ENCODE peak calls at places on chromosomes 2 and 18, in seven cellular contexts. One of them, this sample, is unnamed.

GRCh38 chr2:141611981-141612380 is 518.8 kb downstream of the LRP1B start:
- DNase-seq in HCT116: no peak
- DNase-seq in HepG2: no peak
- DNase-seq in K562: no peak
- DNase-seq in SK-N-SH: no peak
- DNase-seq in GM12878: no peak
- DNase-seq in H1: no peak
- DNase-seq in this sample: no peak

GRCh38 chr18:415627-416612 is 84.6 kb downstream of the COLEC12 start:
- DNase-seq in HCT116: no peak
- DNase-seq in HepG2: no peak
- DNase-seq in K562: no peak
- DNase-seq in SK-N-SH: no peak
- DNase-seq in GM12878: no peak
- DNase-seq in H1: no peak
- DNase-seq in this sample: no peak

GRCh38 chr2:45776160-45776955 is 124.9 kb downstream of the PRKCE start:
- DNase-seq in HCT116: no peak
- DNase-seq in HepG2: no peak
- DNase-seq in K562: no peak
- DNase-seq in SK-N-SH: no peak
- DNase-seq in GM12878: no peak
- DNase-seq in H1: no peak
- DNase-seq in this sample: no peak

GRCh38 chr2:74162951-74163350 is 15.2 kb upstream of the BOLA3 start:
- DNase-seq in HCT116: no peak
- DNase-seq in HepG2: no peak
- DNase-seq in K562: no peak
- DNase-seq in SK-N-SH: no peak
- DNase-seq in GM12878: no peak
- DNase-seq in H1: no peak
- DNase-seq in this sample: no peak

GRCh38 chr2:141534671-141535359 is 596.0 kb downstream of the LRP1B start:
- DNase-seq in HCT116: no peak
- DNase-seq in HepG2: no peak
- DNase-seq in K562: no peak
- DNase-seq in SK-N-SH: no peak
- DNase-seq in GM12878: no peak
- DNase-seq in H1: no peak
- DNase-seq in this sample: no peak

GRCh38 chr2:172970660-172971059 is 105.0 kb upstream of the MAP3K20 start:
- DNase-seq in HCT116: no peak
- DNase-seq in HepG2: no peak
- DNase-seq in K562: no peak
- DNase-seq in SK-N-SH: no peak
- DNase-seq in GM12878: no peak
- DNase-seq in H1: no peak
- DNase-seq in this sample: no peak

GRCh38 chr2:8491296-8492048 is 190.4 kb upstream of the ID2 start:
- DNase-seq in HCT116: no peak
- DNase-seq in HepG2: no peak
- DNase-seq in K562: no peak
- DNase-seq in SK-N-SH: no peak
- DNase-seq in GM12878: no peak
- DNase-seq in H1: no peak
- DNase-seq in this sample: no peak

GRCh38 chr2:232587527-232587926 is 37.0 kb downstream of the EIF4E2 start:
- DNase-seq in HCT116: no peak
- DNase-seq in HepG2: no peak
- DNase-seq in K562: no peak
- DNase-seq in SK-N-SH: no peak
- DNase-seq in GM12878: no peak
- DNase-seq in H1: no peak
- DNase-seq in this sample: no peak

GRCh38 chr2:157257312-157258252 is at the start of gene GALNT5:
- DNase-seq in HCT116: no peak
- DNase-seq in HepG2: no peak
- DNase-seq in K562: peak; percentile 52
- DNase-seq in SK-N-SH: no peak
- DNase-seq in GM12878: no peak
- DNase-seq in H1: no peak
- DNase-seq in this sample: no peak

GRCh38 chr18:22902093-22902492 is 31.0 kb upstream of the RBBP8 start:
- DNase-seq in HCT116: no peak
- DNase-seq in HepG2: no peak
- DNase-seq in K562: no peak
- DNase-seq in SK-N-SH: no peak
- DNase-seq in GM12878: no peak
- DNase-seq in H1: no peak
- DNase-seq in this sample: no peak

GRCh38 chr2:20584045-20584636 is 66.8 kb downstream of the HS1BP3 start:
- DNase-seq in HCT116: peak; percentile 49
- DNase-seq in HepG2: no peak
- DNase-seq in K562: no peak
- DNase-seq in SK-N-SH: no peak
- DNase-seq in GM12878: no peak
- DNase-seq in H1: no peak
- DNase-seq in this sample: no peak

GRCh38 chr2:230908595-230909191 is 16.3 kb downstream of the GPR55 start:
- DNase-seq in HCT116: peak; percentile 70
- DNase-seq in HepG2: peak; percentile 59
- DNase-seq in K562: peak; percentile 76
- DNase-seq in SK-N-SH: no peak
- DNase-seq in GM12878: no peak
- DNase-seq in H1: no peak
- DNase-seq in this sample: no peak

GRCh38 chr2:205732314-205732713 is 50.0 kb downstream of the NRP2 start:
- DNase-seq in HCT116: no peak
- DNase-seq in HepG2: no peak
- DNase-seq in K562: no peak
- DNase-seq in SK-N-SH: no peak
- DNase-seq in GM12878: no peak
- DNase-seq in H1: no peak
- DNase-seq in this sample: no peak
- TF ChIP-seq SIN3A in HCT116: no peak
- TF ChIP-seq SIN3A in HepG2: no peak
- TF ChIP-seq SIN3A in K562: no peak
- TF ChIP-seq SIN3A in SK-N-SH: no peak
- TF ChIP-seq SIN3A in GM12878: no peak
- TF ChIP-seq SIN3A in H1: no peak
- TF ChIP-seq SIN3A in this sample: no peak

GRCh38 chr2:18625563-18625962 is 36.2 kb upstream of the NT5C1B start:
- DNase-seq in HCT116: no peak
- DNase-seq in HepG2: no peak
- DNase-seq in K562: no peak
- DNase-seq in SK-N-SH: no peak
- DNase-seq in GM12878: no peak
- DNase-seq in H1: no peak
- DNase-seq in this sample: no peak

GRCh38 chr2:18630101-18630500 is 40.7 kb upstream of the NT5C1B start:
- DNase-seq in HCT116: no peak
- DNase-seq in HepG2: no peak
- DNase-seq in K562: no peak
- DNase-seq in SK-N-SH: no peak
- DNase-seq in GM12878: no peak
- DNase-seq in H1: no peak
- DNase-seq in this sample: no peak

GRCh38 chr2:18623782-18624181 is 34.4 kb upstream of the NT5C1B start:
- DNase-seq in HCT116: no peak
- DNase-seq in HepG2: no peak
- DNase-seq in K562: no peak
- DNase-seq in SK-N-SH: no peak
- DNase-seq in GM12878: no peak
- DNase-seq in H1: no peak
- DNase-seq in this sample: no peak

GRCh38 chr2:18626256-18626668 is 36.9 kb upstream of the NT5C1B start:
- DNase-seq in HCT116: no peak
- DNase-seq in HepG2: no peak
- DNase-seq in K562: no peak
- DNase-seq in SK-N-SH: no peak
- DNase-seq in GM12878: no peak
- DNase-seq in H1: no peak
- DNase-seq in this sample: no peak

GRCh38 chr2:18626958-18627650 is 37.7 kb upstream of the NT5C1B start:
- DNase-seq in HCT116: no peak
- DNase-seq in HepG2: no peak
- DNase-seq in K562: no peak
- DNase-seq in SK-N-SH: no peak
- DNase-seq in GM12878: no peak
- DNase-seq in H1: no peak
- DNase-seq in this sample: no peak
- TF ChIP-seq SIN3A in HCT116: no peak
- TF ChIP-seq SIN3A in HepG2: no peak
- TF ChIP-seq SIN3A in K562: no peak
- TF ChIP-seq SIN3A in SK-N-SH: no peak
- TF ChIP-seq SIN3A in GM12878: no peak
- TF ChIP-seq SIN3A in H1: no peak
- TF ChIP-seq SIN3A in this sample: no peak

DNA sequence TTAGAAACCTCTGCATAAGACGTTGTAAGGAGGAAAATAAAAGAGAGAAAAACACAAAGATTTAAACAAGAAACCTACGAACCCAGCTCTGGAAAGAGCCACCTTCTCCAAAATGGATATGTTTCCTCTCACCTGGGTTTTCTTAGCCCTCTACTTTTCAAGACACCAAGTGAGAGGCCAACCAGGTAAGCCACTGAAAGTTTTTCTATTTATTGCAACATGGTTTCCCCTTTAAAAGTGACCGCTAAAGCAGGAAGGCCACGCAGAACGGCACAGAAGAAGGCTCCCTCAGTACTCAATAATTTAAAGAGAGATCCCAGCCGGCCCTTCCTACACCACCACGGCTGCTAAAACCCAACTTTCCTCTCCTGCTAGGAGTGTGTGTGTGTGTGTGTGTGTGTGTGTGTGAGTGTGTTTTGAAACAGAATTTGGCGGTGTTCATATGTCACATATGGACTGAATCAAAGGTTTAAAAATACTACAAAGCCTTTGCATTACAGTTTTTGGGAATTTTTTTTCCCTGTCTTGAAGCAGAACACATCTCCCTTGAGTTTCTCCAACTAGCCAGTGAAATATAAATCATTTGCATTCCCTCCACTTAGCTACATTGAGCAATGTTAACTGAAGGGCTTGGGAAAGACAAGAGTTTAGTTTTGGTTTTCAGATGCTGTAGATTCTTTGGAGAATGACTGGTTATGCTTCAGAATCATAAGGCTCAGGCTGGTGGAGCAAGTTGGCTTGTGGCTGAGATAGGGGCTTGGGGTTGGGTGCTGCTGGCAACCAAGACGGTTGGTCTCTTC is 1.1 kb downstream of the NRP2 start:
- DNase-seq in HCT116: no peak
- DNase-seq in HepG2: no peak
- DNase-seq in K562: no peak
- DNase-seq in SK-N-SH: no peak
- DNase-seq in GM12878: no peak
- DNase-seq in H1: no peak
- DNase-seq in this sample: no peak
- TF ChIP-seq SIN3A in HCT116: no peak
- TF ChIP-seq SIN3A in HepG2: no peak
- TF ChIP-seq SIN3A in K562: no peak
- TF ChIP-seq SIN3A in SK-N-SH: no peak
- TF ChIP-seq SIN3A in GM12878: no peak
- TF ChIP-seq SIN3A in H1: no peak
- TF ChIP-seq SIN3A in this sample: no peak

GRCh38 chr2:176172007-176172747 is 15.1 kb downstream of the HOXD3 start:
- DNase-seq in HCT116: no peak
- DNase-seq in HepG2: no peak
- DNase-seq in K562: no peak
- DNase-seq in SK-N-SH: no peak
- DNase-seq in GM12878: no peak
- DNase-seq in H1: no peak
- DNase-seq in this sample: no peak
- TF ChIP-seq SIN3A in HCT116: no peak
- TF ChIP-seq SIN3A in HepG2: peak; percentile 31
- TF ChIP-seq SIN3A in K562: no peak
- TF ChIP-seq SIN3A in SK-N-SH: no peak
- TF ChIP-seq SIN3A in GM12878: no peak
- TF ChIP-seq SIN3A in H1: no peak
- TF ChIP-seq SIN3A in this sample: no peak

GRCh38 chr2:112253261-112253807 is 1.5 kb downstream of the ZC3H8 start:
- DNase-seq in HCT116: no peak
- DNase-seq in HepG2: no peak
- DNase-seq in K562: no peak
- DNase-seq in SK-N-SH: no peak
- DNase-seq in GM12878: no peak
- DNase-seq in H1: no peak
- DNase-seq in this sample: no peak
- TF ChIP-seq SIN3A in HCT116: no peak
- TF ChIP-seq SIN3A in HepG2: no peak
- TF ChIP-seq SIN3A in K562: no peak
- TF ChIP-seq SIN3A in SK-N-SH: no peak
- TF ChIP-seq SIN3A in GM12878: no peak
- TF ChIP-seq SIN3A in H1: no peak
- TF ChIP-seq SIN3A in this sample: no peak

GRCh38 chr2:152443771-152444170 is 108.8 kb downstream of the FMNL2 start:
- DNase-seq in HCT116: no peak
- DNase-seq in HepG2: no peak
- DNase-seq in K562: no peak
- DNase-seq in SK-N-SH: no peak
- DNase-seq in GM12878: no peak
- DNase-seq in H1: no peak
- DNase-seq in this sample: no peak
- TF ChIP-seq SIN3A in HCT116: no peak
- TF ChIP-seq SIN3A in HepG2: no peak
- TF ChIP-seq SIN3A in K562: no peak
- TF ChIP-seq SIN3A in SK-N-SH: no peak
- TF ChIP-seq SIN3A in GM12878: no peak
- TF ChIP-seq SIN3A in H1: no peak
- TF ChIP-seq SIN3A in this sample: no peak

DNA sequence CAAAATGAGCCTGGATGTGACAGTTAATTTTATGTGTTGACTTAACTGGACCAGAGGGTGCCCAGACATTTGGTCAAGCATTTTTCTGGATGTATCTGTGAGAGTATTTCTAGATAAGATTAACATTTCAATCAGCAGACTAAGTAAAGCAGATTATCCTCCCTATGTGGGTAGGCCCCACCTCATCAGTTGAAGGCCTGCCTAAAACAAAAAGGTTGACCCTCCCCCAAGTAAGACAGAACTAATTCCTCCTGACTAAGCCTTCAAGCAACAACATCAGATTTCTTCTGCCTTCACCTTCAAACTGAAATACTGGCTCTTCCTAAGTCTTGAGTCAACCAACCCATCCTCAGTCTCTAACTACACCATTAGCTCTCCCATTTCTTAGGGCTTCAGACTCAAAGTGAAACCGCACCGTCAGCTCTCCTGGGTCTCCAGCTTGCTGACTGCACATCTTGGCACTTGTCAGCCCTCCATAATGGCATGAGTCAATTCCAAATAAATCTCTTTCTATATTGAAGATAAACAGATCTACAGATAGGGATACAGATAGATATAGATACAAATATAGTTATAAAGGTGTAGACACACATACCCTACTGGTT is 47.9 kb downstream of the MEMO1 start:
- DNase-seq in HCT116: no peak
- DNase-seq in HepG2: no peak
- DNase-seq in K562: no peak
- DNase-seq in SK-N-SH: no peak
- DNase-seq in GM12878: no peak
- DNase-seq in H1: no peak
- DNase-seq in this sample: no peak
- TF ChIP-seq SIN3A in HCT116: no peak
- TF ChIP-seq SIN3A in HepG2: no peak
- TF ChIP-seq SIN3A in K562: no peak
- TF ChIP-seq SIN3A in SK-N-SH: no peak
- TF ChIP-seq SIN3A in GM12878: no peak
- TF ChIP-seq SIN3A in H1: no peak
- TF ChIP-seq SIN3A in this sample: no peak

This sample was measured in Panc1.